ENCODE peak calls at places on chromosome 17, in nine cellular contexts. I, F, Q, J, U, W, S, A and Z are unnamed samples.

GRCh38 chr17:49959183-49959935 is 9.6 kb upstream of the DLX4 start:
- DNase-seq in W (no peak), U (no peak), F (no peak), Q (no peak), S (no peak), I (no peak), J (no peak), A (no peak), Z (peak)

GRCh38 chr17:22268214-22268911 is 576.0 kb downstream of the KCNJ18 start:
- DNase-seq in U (no peak), J (no peak), A (no peak), I (no peak), F (no peak), S (no peak), Q (no peak), W (no peak), Z (no peak)

GRCh38 chr17:48490391-48491026 is 40.3 kb downstream of the HOXB1 start:
- DNase-seq in W (no peak), Q (no peak), F (no peak), J (no peak), I (no peak), S (no peak), U (no peak), A (no peak), Z (no peak)

GRCh38 chr17:15883617-15884111 is 61.3 kb upstream of the ADORA2B start:
- DNase-seq in J (no peak), S (no peak), F (peak), I (no peak), A (peak), U (no peak), Q (peak), W (no peak), Z (no peak)

GRCh38 chr17:61843435-61843834 is 19.9 kb downstream of the BRIP1 start:
- DNase-seq in U (no peak), W (no peak), F (no peak), Q (no peak), I (no peak), S (no peak), A (no peak), J (no peak), Z (no peak)

GRCh38 chr17:32502013-32502412 is 15.2 kb downstream of the CDK5R1 start:
- DNase-seq in W (no peak), J (no peak), F (no peak), U (no peak), A (no peak), I (no peak), S (no peak), Q (no peak), Z (no peak)

GRCh38 chr17:46878055-46878454 is 26.7 kb downstream of the WNT9B start:
- DNase-seq in J (no peak), F (no peak), W (no peak), A (no peak), S (no peak), Q (no peak), U (no peak), I (no peak), Z (no peak)

GRCh38 chr17:73491648-73492047 is 152.6 kb downstream of the SDK2 start:
- DNase-seq in S (no peak), A (no peak), W (no peak), Q (no peak), I (no peak), J (no peak), F (no peak), U (no peak), Z (no peak)

GRCh38 chr17:32646941-32647340 is 160.1 kb downstream of the CDK5R1 start:
- DNase-seq in J (no peak), U (no peak), W (no peak), S (no peak), A (no peak), I (no peak), Q (no peak), F (no peak), Z (no peak)

GRCh38 chr17:75703191-75703590 is 18.1 kb upstream of the ITGB4 start:
- DNase-seq in S (no peak), A (no peak), I (no peak), J (no peak), F (no peak), W (no peak), U (no peak), Q (no peak), Z (no peak)

GRCh38 chr17:14316131-14316854 is 15.4 kb downstream of the HS3ST3B1 start:
- DNase-seq in U (no peak), I (no peak), S (no peak), W (no peak), F (no peak), A (no peak), Q (no peak), J (no peak), Z (no peak)

GRCh38 chr17:836154-836553 is 54.0 kb downstream of the MRM3 start:
- DNase-seq in U (no peak), S (no peak), I (no peak), J (no peak), F (no peak), W (no peak), Q (peak), A (peak), Z (no peak)